ENCODE peak calls at places on chromosome 15, in nine cellular contexts. E is activated CD4-positive, alpha-beta T cell treated with anti-CD3 and anti-CD28 coated beads, Interleukin-2, amount 10 ng/mL, durations not matched to agents 7 days and 5 days; Q is frontal cortex; J is GM03348; Y is glomerular endothelial cell; B is mucosa of descending colon; D is fibroblast of pulmonary artery; K is SW480; R is AG08395. U is an unnamed sample.

GRCh38 chr15:70484993-70485392 is 278.4 kb downstream of the UACA start:
- DNase-seq in E (no peak), Q (no peak), J (no peak), Y (no peak), B (no peak), D (no peak), K (no peak), R (no peak), U (no peak)

GRCh38 chr15:81071130-81071529 is 62.9 kb upstream of the CFAP161 start:
- DNase-seq in E (no peak), Q (no peak), J (peak; percentile 22), Y (no peak), B (no peak), D (peak; percentile 65), K (no peak), R (peak; percentile 24), U (no peak)

GRCh38 chr15:63940956-63941620 is 105.2 kb downstream of the DAPK2 start:
- DNase-seq in E (no peak), Q (no peak), J (no peak), Y (no peak), B (no peak), D (no peak), K (no peak), R (no peak), U (no peak)

GRCh38 chr15:28897861-28898608 is 12.3 kb downstream of the APBA2 start:
- DNase-seq in E (no peak), Q (no peak), J (no peak), Y (no peak), B (no peak), D (no peak), K (no peak), R (no peak), U (no peak)

GRCh38 chr15:95998935-95999334 is 331.6 kb upstream of the NR2F2 start:
- DNase-seq in E (no peak), Q (no peak), J (no peak), Y (no peak), B (no peak), D (no peak), K (no peak), R (no peak), U (no peak)

GRCh38 chr15:44713006-44713966 is 2.0 kb downstream of the B2M start:
- DNase-seq in E (no peak), Q (no peak), J (peak; percentile 54), Y (no peak), B (no peak), D (peak; percentile 56), K (peak; percentile 30), R (peak; percentile 34), U (no peak)

GRCh38 chr15:42879390-42879912 is 41.1 kb downstream of the TTBK2 start:
- DNase-seq in E (no peak), Q (no peak), J (no peak), Y (no peak), B (no peak), D (no peak), K (no peak), R (no peak), U (no peak)

GRCh38 chr15:88982304-88982945 is 69.2 kb upstream of the MFGE8 start:
- DNase-seq in E (no peak), Q (peak; percentile 12), J (peak; percentile 68), Y (no peak), B (no peak), D (peak; percentile 93), K (no peak), R (peak; percentile 70), U (no peak)

GRCh38 chr15:25670025-25670554 is 193.0 kb downstream of the ATP10A start:
- DNase-seq in E (no peak), Q (no peak), J (peak; percentile 88), Y (no peak), B (peak; percentile 27), D (peak; percentile 45), K (no peak), R (peak; percentile 82), U (no peak)

GRCh38 chr15:80275946-80276345 is 23.9 kb upstream of the CTXND1 start:
- DNase-seq in E (no peak), Q (no peak), J (peak; percentile 31), Y (no peak), B (no peak), D (peak; percentile 16), K (peak; percentile 13), R (peak; percentile 60), U (no peak)

GRCh38 chr15:60568883-60569495 is 90.0 kb upstream of the ICE2 start:
- DNase-seq in E (no peak), Q (no peak), J (no peak), Y (no peak), B (no peak), D (no peak), K (no peak), R (no peak), U (no peak)

GRCh38 chr15:52734329-52734728 is 55.1 kb upstream of the ATOSA start:
- DNase-seq in E (no peak), Q (no peak), J (no peak), Y (no peak), B (no peak), D (no peak), K (no peak), R (no peak), U (no peak)

GRCh38 chr15:58442122-58442521 is 10.3 kb downstream of the LIPC start:
- DNase-seq in E (no peak), Q (no peak), J (no peak), Y (no peak), B (no peak), D (no peak), K (no peak), R (no peak), U (no peak)

GRCh38 chr15:49270541-49271421 is 100.7 kb downstream of the GALK2 start:
- DNase-seq in E (no peak), Q (no peak), J (peak; percentile 71), Y (no peak), B (no peak), D (peak; percentile 86), K (no peak), R (peak; percentile 67), U (no peak)

GRCh38 chr15:31974855-31975421 is 55.4 kb upstream of the CHRNA7 start:
- DNase-seq in E (peak; percentile 48), Q (peak; percentile 17), J (peak; percentile 71), Y (no peak), B (peak; percentile 67), D (peak; percentile 21), K (peak; percentile 42), R (peak; percentile 18), U (peak; percentile 33)

U was measured in D721Med.